ENCODE peak calls at places on chromosomes 16 and 17, in nine cellular contexts. Y is frontal cortex; G is activated CD8-positive, alpha-beta memory T cell treated with anti-CD3 and anti-CD28 coated beads, Interleukin-2, amount 10 ng/mL, durations not matched to agents 7 days and 5 days; A is effector memory CD4-positive, alpha-beta T cell; B is AG08395; H is NCI-H1417; J is GM10248; V is LNCaP clone FGC; S is NCI-H1930. Z is an unnamed sample.
A peak's percentile ranks its signal among the peaks of the same experiment; 100 is the strongest.

GRCh38 chr16:49921791-49922456 is 66.0 kb upstream of the ZNF423 start:
- DNase-seq in Y (peak; percentile 75), G (peak; percentile 59), A (no peak), B (peak; percentile 48), H (peak; percentile 75), J (peak; percentile 66), V (peak; percentile 8), S (peak; percentile 2), Z (peak; percentile 56)

GRCh38 chr17:70239391-70239826 is 70.1 kb downstream of the KCNJ2 start:
- DNase-seq in Y (no peak), G (no peak), A (no peak), B (no peak), H (peak; percentile 68), J (no peak), V (no peak), S (no peak), Z (no peak)

GRCh38 chr16:50591209-50591608 is 43.0 kb downstream of the NKD1 start:
- DNase-seq in Y (no peak), G (no peak), A (no peak), B (no peak), H (no peak), J (no peak), V (no peak), S (no peak), Z (no peak)

GRCh38 chr17:48059125-48059668 is 11.0 kb downstream of the NFE2L1 start:
- DNase-seq in Y (no peak), G (no peak), A (no peak), B (no peak), H (no peak), J (no peak), V (no peak), S (no peak), Z (no peak)

GRCh38 chr16:11251525-11252481 is 4.2 kb downstream of the SOCS1 start:
- DNase-seq in Y (peak; percentile 36), G (peak; percentile 90), A (peak; percentile 49), B (peak; percentile 41), H (no peak), J (peak; percentile 73), V (no peak), S (no peak), Z (peak; percentile 71)

GRCh38 chr16:88468289-88469129 is 15.4 kb downstream of the ZFPM1 start:
- DNase-seq in Y (peak; percentile 51), G (no peak), A (no peak), B (peak; percentile 51), H (peak; percentile 1), J (no peak), V (no peak), S (no peak), Z (no peak)

GRCh38 chr17:5097101-5097834 is 14.4 kb downstream of the ZNF232 start:
- DNase-seq in Y (no peak), G (no peak), A (no peak), B (no peak), H (no peak), J (peak; percentile 25), V (no peak), S (peak; percentile 85), Z (no peak)

GRCh38 chr16:51562896-51563295 is 411.8 kb upstream of the SALL1 start:
- DNase-seq in Y (no peak), G (no peak), A (no peak), B (no peak), H (no peak), J (no peak), V (no peak), S (no peak), Z (no peak)

GRCh38 chr17:2929881-2930533 is 133.4 kb downstream of the OR1D5 start:
- DNase-seq in Y (peak; percentile 52), G (no peak), A (no peak), B (peak; percentile 56), H (peak; percentile 14), J (peak; percentile 67), V (no peak), S (no peak), Z (peak; percentile 57)

GRCh38 chr17:18332909-18333489 is 17.9 kb downstream of the SMCR8 start:
- DNase-seq in Y (no peak), G (peak; percentile 73), A (no peak), B (peak; percentile 27), H (no peak), J (no peak), V (no peak), S (no peak), Z (no peak)

GRCh38 chr17:1005361-1005946 is 8.5 kb downstream of the TIMM22 start:
- DNase-seq in Y (peak; percentile 71), G (no peak), A (no peak), B (peak; percentile 83), H (peak; percentile 57), J (no peak), V (peak; percentile 71), S (no peak), Z (no peak)

GRCh38 chr16:15597135-15597534 is 45.8 kb downstream of the MARF1 start:
- DNase-seq in Y (no peak), G (no peak), A (no peak), B (no peak), H (no peak), J (no peak), V (no peak), S (no peak), Z (no peak)

GRCh38 chr17:63704259-63704576 is 4.3 kb upstream of the LIMD2 start:
- DNase-seq in Y (no peak), G (no peak), A (no peak), B (no peak), H (no peak), J (no peak), V (no peak), S (no peak), Z (no peak)

GRCh38 chr16:3652373-3653037 is 2.0 kb upstream of the DNASE1 start:
- DNase-seq in Y (no peak), G (peak; percentile 37), A (no peak), B (no peak), H (peak; percentile 10), J (no peak), V (no peak), S (no peak), Z (no peak)

GRCh38 chr17:61474235-61474927 is 22.2 kb downstream of the TBX4 start:
- DNase-seq in Y (no peak), G (no peak), A (no peak), B (peak; percentile 54), H (no peak), J (no peak), V (no peak), S (no peak), Z (no peak)

GRCh38 chr17:33653389-33653788 is 360.3 kb upstream of the ASIC2 start:
- DNase-seq in Y (no peak), G (no peak), A (no peak), B (no peak), H (no peak), J (no peak), V (no peak), S (no peak), Z (no peak)

GRCh38 chr17:20225162-20226115 is 216.3 kb downstream of the SPECC1 start:
- DNase-seq in Y (no peak), G (no peak), A (no peak), B (no peak), H (peak; percentile 17), J (no peak), V (no peak), S (no peak), Z (no peak)

GRCh38 chr17:8753976-8754440 is 4.3 kb downstream of the SPDYE4 start:
- DNase-seq in Y (no peak), G (no peak), A (no peak), B (peak; percentile 28), H (peak; percentile 47), J (peak; percentile 68), V (peak; percentile 15), S (no peak), Z (peak; percentile 60)

GRCh38 chr17:16298140-16298662 is 55.1 kb downstream of the CENPV start:
- DNase-seq in Y (no peak), G (no peak), A (no peak), B (no peak), H (no peak), J (no peak), V (no peak), S (no peak), Z (no peak)

GRCh38 chr16:50268352-50268751 is 2.0 kb downstream of the ADCY7 start:
- DNase-seq in Y (no peak), G (no peak), A (no peak), B (no peak), H (no peak), J (no peak), V (no peak), S (no peak), Z (no peak)

GRCh38 chr17:49969794-49970389 is 902 bp downstream of the DLX4 start:
- DNase-seq in Y (no peak), G (no peak), A (no peak), B (no peak), H (no peak), J (no peak), V (no peak), S (no peak), Z (no peak)

GRCh38 chr16:35752773-35753558 is 2293.6 kb downstream of the TP53TG3F start:
- DNase-seq in Y (no peak), G (no peak), A (no peak), B (no peak), H (no peak), J (no peak), V (no peak), S (no peak), Z (no peak)

GRCh38 chr17:42421479-42422332 is 1.4 kb downstream of the CAVIN1 start:
- DNase-seq in Y (peak; percentile 65), G (no peak), A (no peak), B (peak; percentile 73), H (no peak), J (no peak), V (no peak), S (no peak), Z (no peak)

GRCh38 chr17:17381438-17382059 is 78.4 kb downstream of the NT5M start:
- DNase-seq in Y (no peak), G (no peak), A (no peak), B (no peak), H (peak; percentile 12), J (no peak), V (no peak), S (no peak), Z (no peak)

GRCh38 chr17:79633937-79634813 is 23.3 kb upstream of the RBFOX3 start:
- DNase-seq in Y (no peak), G (peak; percentile 9), A (no peak), B (no peak), H (no peak), J (no peak), V (no peak), S (no peak), Z (no peak)

GRCh38 chr16:53629607-53630312 is 73.9 kb downstream of the RPGRIP1L start:
- DNase-seq in Y (no peak), G (no peak), A (no peak), B (no peak), H (no peak), J (no peak), V (peak; percentile 39), S (no peak), Z (no peak)

GRCh38 chr17:1137465-1137894 is 42.3 kb downstream of the ABR start:
- DNase-seq in Y (no peak), G (peak; percentile 54), A (peak; percentile 14), B (no peak), H (no peak), J (no peak), V (peak; percentile 71), S (peak; percentile 68), Z (no peak)

GRCh38 chr17:73283841-73284282 is 22.2 kb upstream of the CPSF4L start:
- DNase-seq in Y (no peak), G (no peak), A (no peak), B (no peak), H (peak; percentile 5), J (no peak), V (no peak), S (no peak), Z (no peak)

GRCh38 chr16:89557230-89557935 is 3.1 kb upstream of the RPL13 start:
- DNase-seq in Y (peak; percentile 79), G (peak; percentile 91), A (peak; percentile 66), B (peak; percentile 76), H (peak; percentile 25), J (peak; percentile 84), V (no peak), S (no peak), Z (peak; percentile 87)

GRCh38 chr16:57284206-57284951 is at the start of gene PLLP:
- DNase-seq in Y (peak; percentile 86), G (no peak), A (peak; percentile 31), B (peak; percentile 41), H (peak; percentile 84), J (peak; percentile 76), V (no peak), S (peak; percentile 7), Z (peak; percentile 86)

Z was measured in GM20000.